ENCODE peak calls at places on chromosome 22, in eight cellular contexts. One of them, this sample, is unnamed.

GRCh38 chr22:49570032-49570848 is 257.4 kb downstream of the BRD1 start:
- DNase-seq in stimulated activated CD8-positive, alpha-beta memory T cell treated with anti-CD3 and anti-CD28 coated beads, Interleukin-7, amount 100 ng/mL, for 24 hours: no peak
- DNase-seq in kidney: peak; percentile 26
- DNase-seq in T-helper 2 cell: no peak
- DNase-seq in activated naive CD8-positive, alpha-beta T cell treated with anti-CD3 and anti-CD28 coated beads for 36 hours: no peak
- DNase-seq in kidney epithelial cell: no peak
- DNase-seq in NCI-H446: no peak
- DNase-seq in RPMI7951: no peak
- DNase-seq in this sample: peak; percentile 53

GRCh38 chr22:41308054-41308453 is 6.7 kb downstream of the ZC3H7B start:
- DNase-seq in stimulated activated CD8-positive, alpha-beta memory T cell treated with anti-CD3 and anti-CD28 coated beads, Interleukin-7, amount 100 ng/mL, for 24 hours: no peak
- DNase-seq in kidney: no peak
- DNase-seq in T-helper 2 cell: no peak
- DNase-seq in activated naive CD8-positive, alpha-beta T cell treated with anti-CD3 and anti-CD28 coated beads for 36 hours: no peak
- DNase-seq in kidney epithelial cell: no peak
- DNase-seq in NCI-H446: no peak
- DNase-seq in RPMI7951: peak; percentile 50
- DNase-seq in this sample: no peak

GRCh38 chr22:35170716-35171697 is 86.3 kb upstream of the HMGXB4 start:
- DNase-seq in stimulated activated CD8-positive, alpha-beta memory T cell treated with anti-CD3 and anti-CD28 coated beads, Interleukin-7, amount 100 ng/mL, for 24 hours: no peak
- DNase-seq in kidney: no peak
- DNase-seq in T-helper 2 cell: no peak
- DNase-seq in activated naive CD8-positive, alpha-beta T cell treated with anti-CD3 and anti-CD28 coated beads for 36 hours: no peak
- DNase-seq in kidney epithelial cell: no peak
- DNase-seq in NCI-H446: no peak
- DNase-seq in RPMI7951: no peak
- DNase-seq in this sample: peak; percentile 5

GRCh38 chr22:25062378-25063095 is 110.0 kb downstream of the KIAA1671 start:
- DNase-seq in stimulated activated CD8-positive, alpha-beta memory T cell treated with anti-CD3 and anti-CD28 coated beads, Interleukin-7, amount 100 ng/mL, for 24 hours: peak; percentile 23
- DNase-seq in kidney: no peak
- DNase-seq in T-helper 2 cell: peak; percentile 88
- DNase-seq in activated naive CD8-positive, alpha-beta T cell treated with anti-CD3 and anti-CD28 coated beads for 36 hours: peak; percentile 57
- DNase-seq in kidney epithelial cell: no peak
- DNase-seq in NCI-H446: no peak
- DNase-seq in RPMI7951: no peak
- DNase-seq in this sample: no peak

GRCh38 chr22:40196628-40197027 is 18.9 kb downstream of the TNRC6B start:
- DNase-seq in stimulated activated CD8-positive, alpha-beta memory T cell treated with anti-CD3 and anti-CD28 coated beads, Interleukin-7, amount 100 ng/mL, for 24 hours: no peak
- DNase-seq in kidney: no peak
- DNase-seq in T-helper 2 cell: no peak
- DNase-seq in activated naive CD8-positive, alpha-beta T cell treated with anti-CD3 and anti-CD28 coated beads for 36 hours: peak; percentile 62
- DNase-seq in kidney epithelial cell: peak; percentile 87
- DNase-seq in NCI-H446: no peak
- DNase-seq in RPMI7951: peak; percentile 77
- DNase-seq in this sample: no peak

GRCh38 chr22:48979482-48979881 is 848.2 kb downstream of the BRD1 start:
- DNase-seq in stimulated activated CD8-positive, alpha-beta memory T cell treated with anti-CD3 and anti-CD28 coated beads, Interleukin-7, amount 100 ng/mL, for 24 hours: no peak
- DNase-seq in kidney: no peak
- DNase-seq in T-helper 2 cell: no peak
- DNase-seq in activated naive CD8-positive, alpha-beta T cell treated with anti-CD3 and anti-CD28 coated beads for 36 hours: no peak
- DNase-seq in kidney epithelial cell: no peak
- DNase-seq in NCI-H446: no peak
- DNase-seq in RPMI7951: no peak
- DNase-seq in this sample: no peak

GRCh38 chr22:39097098-39098020 is at the start of gene APOBEC3H:
- DNase-seq in stimulated activated CD8-positive, alpha-beta memory T cell treated with anti-CD3 and anti-CD28 coated beads, Interleukin-7, amount 100 ng/mL, for 24 hours: no peak
- DNase-seq in kidney: no peak
- DNase-seq in T-helper 2 cell: peak; percentile 53
- DNase-seq in activated naive CD8-positive, alpha-beta T cell treated with anti-CD3 and anti-CD28 coated beads for 36 hours: peak; percentile 62
- DNase-seq in kidney epithelial cell: no peak
- DNase-seq in NCI-H446: no peak
- DNase-seq in RPMI7951: no peak
- DNase-seq in this sample: peak; percentile 78

GRCh38 chr22:50114221-50114981 is 24.6 kb downstream of the MOV10L1 start:
- DNase-seq in stimulated activated CD8-positive, alpha-beta memory T cell treated with anti-CD3 and anti-CD28 coated beads, Interleukin-7, amount 100 ng/mL, for 24 hours: no peak
- DNase-seq in kidney: no peak
- DNase-seq in T-helper 2 cell: no peak
- DNase-seq in activated naive CD8-positive, alpha-beta T cell treated with anti-CD3 and anti-CD28 coated beads for 36 hours: no peak
- DNase-seq in kidney epithelial cell: no peak
- DNase-seq in NCI-H446: no peak
- DNase-seq in RPMI7951: peak; percentile 54
- DNase-seq in this sample: peak; percentile 76

GRCh38 chr22:49962751-49963646 is 2.4 kb downstream of the PIM3 start:
- DNase-seq in stimulated activated CD8-positive, alpha-beta memory T cell treated with anti-CD3 and anti-CD28 coated beads, Interleukin-7, amount 100 ng/mL, for 24 hours: no peak
- DNase-seq in kidney: peak; percentile 83
- DNase-seq in T-helper 2 cell: no peak
- DNase-seq in activated naive CD8-positive, alpha-beta T cell treated with anti-CD3 and anti-CD28 coated beads for 36 hours: no peak
- DNase-seq in kidney epithelial cell: no peak
- DNase-seq in NCI-H446: no peak
- DNase-seq in RPMI7951: no peak
- DNase-seq in this sample: peak; percentile 74

GRCh38 chr22:35552186-35552842 is 11.7 kb downstream of the RASD2 start:
- DNase-seq in stimulated activated CD8-positive, alpha-beta memory T cell treated with anti-CD3 and anti-CD28 coated beads, Interleukin-7, amount 100 ng/mL, for 24 hours: peak; percentile 62
- DNase-seq in kidney: no peak
- DNase-seq in T-helper 2 cell: peak; percentile 59
- DNase-seq in activated naive CD8-positive, alpha-beta T cell treated with anti-CD3 and anti-CD28 coated beads for 36 hours: peak; percentile 83
- DNase-seq in kidney epithelial cell: no peak
- DNase-seq in NCI-H446: no peak
- DNase-seq in RPMI7951: peak; percentile 66
- DNase-seq in this sample: no peak

GRCh38 chr22:22687638-22688500 is 43.5 kb downstream of the GGTLC2 start:
- DNase-seq in stimulated activated CD8-positive, alpha-beta memory T cell treated with anti-CD3 and anti-CD28 coated beads, Interleukin-7, amount 100 ng/mL, for 24 hours: no peak
- DNase-seq in kidney: no peak
- DNase-seq in T-helper 2 cell: no peak
- DNase-seq in activated naive CD8-positive, alpha-beta T cell treated with anti-CD3 and anti-CD28 coated beads for 36 hours: no peak
- DNase-seq in kidney epithelial cell: no peak
- DNase-seq in NCI-H446: peak; percentile 11
- DNase-seq in RPMI7951: peak; percentile 39
- DNase-seq in this sample: no peak

GRCh38 chr22:26259510-26259909 is 90.2 kb downstream of the SEZ6L start:
- DNase-seq in stimulated activated CD8-positive, alpha-beta memory T cell treated with anti-CD3 and anti-CD28 coated beads, Interleukin-7, amount 100 ng/mL, for 24 hours: no peak
- DNase-seq in kidney: no peak
- DNase-seq in T-helper 2 cell: no peak
- DNase-seq in activated naive CD8-positive, alpha-beta T cell treated with anti-CD3 and anti-CD28 coated beads for 36 hours: peak; percentile 9
- DNase-seq in kidney epithelial cell: peak; percentile 9
- DNase-seq in NCI-H446: no peak
- DNase-seq in RPMI7951: peak; percentile 31
- DNase-seq in this sample: no peak

GRCh38 chr22:46996595-46997310 is 234.3 kb downstream of the TBC1D22A start:
- DNase-seq in stimulated activated CD8-positive, alpha-beta memory T cell treated with anti-CD3 and anti-CD28 coated beads, Interleukin-7, amount 100 ng/mL, for 24 hours: no peak
- DNase-seq in kidney: peak; percentile 38
- DNase-seq in T-helper 2 cell: no peak
- DNase-seq in activated naive CD8-positive, alpha-beta T cell treated with anti-CD3 and anti-CD28 coated beads for 36 hours: no peak
- DNase-seq in kidney epithelial cell: no peak
- DNase-seq in NCI-H446: no peak
- DNase-seq in RPMI7951: no peak
- DNase-seq in this sample: no peak

GRCh38 chr22:44862981-44863860 is 110.8 kb downstream of the ARHGAP8 start:
- DNase-seq in stimulated activated CD8-positive, alpha-beta memory T cell treated with anti-CD3 and anti-CD28 coated beads, Interleukin-7, amount 100 ng/mL, for 24 hours: no peak
- DNase-seq in kidney: peak; percentile 66
- DNase-seq in T-helper 2 cell: no peak
- DNase-seq in activated naive CD8-positive, alpha-beta T cell treated with anti-CD3 and anti-CD28 coated beads for 36 hours: no peak
- DNase-seq in kidney epithelial cell: no peak
- DNase-seq in NCI-H446: no peak
- DNase-seq in RPMI7951: peak; percentile 36
- DNase-seq in this sample: no peak

GRCh38 chr22:20401376-20402020 is 7.5 kb downstream of the ZNF74 start:
- DNase-seq in stimulated activated CD8-positive, alpha-beta memory T cell treated with anti-CD3 and anti-CD28 coated beads, Interleukin-7, amount 100 ng/mL, for 24 hours: no peak
- DNase-seq in kidney: no peak
- DNase-seq in T-helper 2 cell: no peak
- DNase-seq in activated naive CD8-positive, alpha-beta T cell treated with anti-CD3 and anti-CD28 coated beads for 36 hours: no peak
- DNase-seq in kidney epithelial cell: no peak
- DNase-seq in NCI-H446: no peak
- DNase-seq in RPMI7951: no peak
- DNase-seq in this sample: no peak

GRCh38 chr22:27462190-27462589 is 339.4 kb downstream of the MN1 start:
- DNase-seq in stimulated activated CD8-positive, alpha-beta memory T cell treated with anti-CD3 and anti-CD28 coated beads, Interleukin-7, amount 100 ng/mL, for 24 hours: no peak
- DNase-seq in kidney: no peak
- DNase-seq in T-helper 2 cell: no peak
- DNase-seq in activated naive CD8-positive, alpha-beta T cell treated with anti-CD3 and anti-CD28 coated beads for 36 hours: no peak
- DNase-seq in kidney epithelial cell: no peak
- DNase-seq in NCI-H446: no peak
- DNase-seq in RPMI7951: no peak
- DNase-seq in this sample: no peak

GRCh38 chr22:19759459-19759993 is 1.1 kb upstream of the TBX1 start:
- DNase-seq in stimulated activated CD8-positive, alpha-beta memory T cell treated with anti-CD3 and anti-CD28 coated beads, Interleukin-7, amount 100 ng/mL, for 24 hours: no peak
- DNase-seq in kidney: no peak
- DNase-seq in T-helper 2 cell: no peak
- DNase-seq in activated naive CD8-positive, alpha-beta T cell treated with anti-CD3 and anti-CD28 coated beads for 36 hours: no peak
- DNase-seq in kidney epithelial cell: no peak
- DNase-seq in NCI-H446: no peak
- DNase-seq in RPMI7951: no peak
- DNase-seq in this sample: no peak

GRCh38 chr22:43279867-43280519 is 63.2 kb downstream of the SCUBE1 start:
- DNase-seq in stimulated activated CD8-positive, alpha-beta memory T cell treated with anti-CD3 and anti-CD28 coated beads, Interleukin-7, amount 100 ng/mL, for 24 hours: no peak
- DNase-seq in kidney: no peak
- DNase-seq in T-helper 2 cell: no peak
- DNase-seq in activated naive CD8-positive, alpha-beta T cell treated with anti-CD3 and anti-CD28 coated beads for 36 hours: no peak
- DNase-seq in kidney epithelial cell: no peak
- DNase-seq in NCI-H446: no peak
- DNase-seq in RPMI7951: no peak
- DNase-seq in this sample: no peak

GRCh38 chr22:41831383-41831782 is 1.5 kb upstream of the SREBF2 start:
- DNase-seq in stimulated activated CD8-positive, alpha-beta memory T cell treated with anti-CD3 and anti-CD28 coated beads, Interleukin-7, amount 100 ng/mL, for 24 hours: no peak
- DNase-seq in kidney: no peak
- DNase-seq in T-helper 2 cell: no peak
- DNase-seq in activated naive CD8-positive, alpha-beta T cell treated with anti-CD3 and anti-CD28 coated beads for 36 hours: no peak
- DNase-seq in kidney epithelial cell: no peak
- DNase-seq in NCI-H446: no peak
- DNase-seq in RPMI7951: peak; percentile 31
- DNase-seq in this sample: no peak

GRCh38 chr22:38316340-38317236 is 645 bp downstream of the CSNK1E start:
- DNase-seq in stimulated activated CD8-positive, alpha-beta memory T cell treated with anti-CD3 and anti-CD28 coated beads, Interleukin-7, amount 100 ng/mL, for 24 hours: no peak
- DNase-seq in kidney: peak; percentile 90
- DNase-seq in T-helper 2 cell: peak; percentile 52
- DNase-seq in activated naive CD8-positive, alpha-beta T cell treated with anti-CD3 and anti-CD28 coated beads for 36 hours: peak; percentile 51
- DNase-seq in kidney epithelial cell: no peak
- DNase-seq in NCI-H446: no peak
- DNase-seq in RPMI7951: peak; percentile 52
- DNase-seq in this sample: peak; percentile 89

GRCh38 chr22:29326481-29326880 is 11.0 kb upstream of the RASL10A start:
- DNase-seq in stimulated activated CD8-positive, alpha-beta memory T cell treated with anti-CD3 and anti-CD28 coated beads, Interleukin-7, amount 100 ng/mL, for 24 hours: no peak
- DNase-seq in kidney: no peak
- DNase-seq in T-helper 2 cell: no peak
- DNase-seq in activated naive CD8-positive, alpha-beta T cell treated with anti-CD3 and anti-CD28 coated beads for 36 hours: no peak
- DNase-seq in kidney epithelial cell: no peak
- DNase-seq in NCI-H446: no peak
- DNase-seq in RPMI7951: no peak
- DNase-seq in this sample: no peak

GRCh38 chr22:36770116-36770945 is 5.6 kb downstream of the IFT27 start:
- DNase-seq in stimulated activated CD8-positive, alpha-beta memory T cell treated with anti-CD3 and anti-CD28 coated beads, Interleukin-7, amount 100 ng/mL, for 24 hours: no peak
- DNase-seq in kidney: no peak
- DNase-seq in T-helper 2 cell: no peak
- DNase-seq in activated naive CD8-positive, alpha-beta T cell treated with anti-CD3 and anti-CD28 coated beads for 36 hours: no peak
- DNase-seq in kidney epithelial cell: no peak
- DNase-seq in NCI-H446: no peak
- DNase-seq in RPMI7951: no peak
- DNase-seq in this sample: peak; percentile 47

GRCh38 chr22:24157783-24158170 is 23.5 kb upstream of the SUSD2 start:
- DNase-seq in stimulated activated CD8-positive, alpha-beta memory T cell treated with anti-CD3 and anti-CD28 coated beads, Interleukin-7, amount 100 ng/mL, for 24 hours: no peak
- DNase-seq in kidney: no peak
- DNase-seq in T-helper 2 cell: no peak
- DNase-seq in activated naive CD8-positive, alpha-beta T cell treated with anti-CD3 and anti-CD28 coated beads for 36 hours: peak; percentile 30
- DNase-seq in kidney epithelial cell: no peak
- DNase-seq in NCI-H446: no peak
- DNase-seq in RPMI7951: no peak
- DNase-seq in this sample: no peak

GRCh38 chr22:35544189-35544588 is 3.6 kb downstream of the RASD2 start:
- DNase-seq in stimulated activated CD8-positive, alpha-beta memory T cell treated with anti-CD3 and anti-CD28 coated beads, Interleukin-7, amount 100 ng/mL, for 24 hours: no peak
- DNase-seq in kidney: no peak
- DNase-seq in T-helper 2 cell: no peak
- DNase-seq in activated naive CD8-positive, alpha-beta T cell treated with anti-CD3 and anti-CD28 coated beads for 36 hours: no peak
- DNase-seq in kidney epithelial cell: no peak
- DNase-seq in NCI-H446: no peak
- DNase-seq in RPMI7951: no peak
- DNase-seq in this sample: no peak

GRCh38 chr22:37229012-37229804 is 14.9 kb downstream of the RAC2 start:
- DNase-seq in stimulated activated CD8-positive, alpha-beta memory T cell treated with anti-CD3 and anti-CD28 coated beads, Interleukin-7, amount 100 ng/mL, for 24 hours: no peak
- DNase-seq in kidney: no peak
- DNase-seq in T-helper 2 cell: no peak
- DNase-seq in activated naive CD8-positive, alpha-beta T cell treated with anti-CD3 and anti-CD28 coated beads for 36 hours: peak; percentile 58
- DNase-seq in kidney epithelial cell: peak; percentile 60
- DNase-seq in NCI-H446: no peak
- DNase-seq in RPMI7951: peak; percentile 92
- DNase-seq in this sample: no peak

GRCh38 chr22:42376721-42377177 is 55.5 kb downstream of the NFAM1 start:
- DNase-seq in stimulated activated CD8-positive, alpha-beta memory T cell treated with anti-CD3 and anti-CD28 coated beads, Interleukin-7, amount 100 ng/mL, for 24 hours: no peak
- DNase-seq in kidney: peak; percentile 91
- DNase-seq in T-helper 2 cell: no peak
- DNase-seq in activated naive CD8-positive, alpha-beta T cell treated with anti-CD3 and anti-CD28 coated beads for 36 hours: no peak
- DNase-seq in kidney epithelial cell: no peak
- DNase-seq in NCI-H446: peak; percentile 54
- DNase-seq in RPMI7951: peak; percentile 59
- DNase-seq in this sample: peak; percentile 82

GRCh38 chr22:26484360-26484706 is 656 bp downstream of the SRRD start:
- DNase-seq in stimulated activated CD8-positive, alpha-beta memory T cell treated with anti-CD3 and anti-CD28 coated beads, Interleukin-7, amount 100 ng/mL, for 24 hours: no peak
- DNase-seq in kidney: no peak
- DNase-seq in T-helper 2 cell: peak; percentile 29
- DNase-seq in activated naive CD8-positive, alpha-beta T cell treated with anti-CD3 and anti-CD28 coated beads for 36 hours: no peak
- DNase-seq in kidney epithelial cell: no peak
- DNase-seq in NCI-H446: no peak
- DNase-seq in RPMI7951: no peak
- DNase-seq in this sample: no peak

GRCh38 chr22:28574159-28574788 is 105.4 kb downstream of the TTC28 start:
- DNase-seq in stimulated activated CD8-positive, alpha-beta memory T cell treated with anti-CD3 and anti-CD28 coated beads, Interleukin-7, amount 100 ng/mL, for 24 hours: no peak
- DNase-seq in kidney: no peak
- DNase-seq in T-helper 2 cell: no peak
- DNase-seq in activated naive CD8-positive, alpha-beta T cell treated with anti-CD3 and anti-CD28 coated beads for 36 hours: no peak
- DNase-seq in kidney epithelial cell: no peak
- DNase-seq in NCI-H446: no peak
- DNase-seq in RPMI7951: no peak
- DNase-seq in this sample: no peak

GRCh38 chr22:40605676-40606250 is 30.8 kb downstream of the MRTFA start:
- DNase-seq in stimulated activated CD8-positive, alpha-beta memory T cell treated with anti-CD3 and anti-CD28 coated beads, Interleukin-7, amount 100 ng/mL, for 24 hours: no peak
- DNase-seq in kidney: no peak
- DNase-seq in T-helper 2 cell: no peak
- DNase-seq in activated naive CD8-positive, alpha-beta T cell treated with anti-CD3 and anti-CD28 coated beads for 36 hours: no peak
- DNase-seq in kidney epithelial cell: no peak
- DNase-seq in NCI-H446: no peak
- DNase-seq in RPMI7951: peak; percentile 10
- DNase-seq in this sample: no peak

GRCh38 chr22:38272373-38273134 is at the start of gene TMEM184B:
- DNase-seq in stimulated activated CD8-positive, alpha-beta memory T cell treated with anti-CD3 and anti-CD28 coated beads, Interleukin-7, amount 100 ng/mL, for 24 hours: peak; percentile 53
- DNase-seq in kidney: peak; percentile 90
- DNase-seq in T-helper 2 cell: peak; percentile 77
- DNase-seq in activated naive CD8-positive, alpha-beta T cell treated with anti-CD3 and anti-CD28 coated beads for 36 hours: peak; percentile 90
- DNase-seq in kidney epithelial cell: no peak
- DNase-seq in NCI-H446: peak; percentile 29
- DNase-seq in RPMI7951: peak; percentile 66
- DNase-seq in this sample: peak; percentile 90

GRCh38 chr22:24482586-24482985 is 12.5 kb upstream of the UPB1 start:
- DNase-seq in stimulated activated CD8-positive, alpha-beta memory T cell treated with anti-CD3 and anti-CD28 coated beads, Interleukin-7, amount 100 ng/mL, for 24 hours: no peak
- DNase-seq in kidney: no peak
- DNase-seq in T-helper 2 cell: no peak
- DNase-seq in activated naive CD8-positive, alpha-beta T cell treated with anti-CD3 and anti-CD28 coated beads for 36 hours: no peak
- DNase-seq in kidney epithelial cell: peak; percentile 61
- DNase-seq in NCI-H446: no peak
- DNase-seq in RPMI7951: peak; percentile 48
- DNase-seq in this sample: no peak

GRCh38 chr22:47658182-47658581 is 895.7 kb downstream of the TBC1D22A start:
- DNase-seq in stimulated activated CD8-positive, alpha-beta memory T cell treated with anti-CD3 and anti-CD28 coated beads, Interleukin-7, amount 100 ng/mL, for 24 hours: no peak
- DNase-seq in kidney: no peak
- DNase-seq in T-helper 2 cell: no peak
- DNase-seq in activated naive CD8-positive, alpha-beta T cell treated with anti-CD3 and anti-CD28 coated beads for 36 hours: no peak
- DNase-seq in kidney epithelial cell: no peak
- DNase-seq in NCI-H446: no peak
- DNase-seq in RPMI7951: no peak
- DNase-seq in this sample: no peak

GRCh38 chr22:32776800-32777199 is 24.7 kb upstream of the TIMP3 start:
- DNase-seq in stimulated activated CD8-positive, alpha-beta memory T cell treated with anti-CD3 and anti-CD28 coated beads, Interleukin-7, amount 100 ng/mL, for 24 hours: no peak
- DNase-seq in kidney: no peak
- DNase-seq in T-helper 2 cell: no peak
- DNase-seq in activated naive CD8-positive, alpha-beta T cell treated with anti-CD3 and anti-CD28 coated beads for 36 hours: no peak
- DNase-seq in kidney epithelial cell: no peak
- DNase-seq in NCI-H446: no peak
- DNase-seq in RPMI7951: peak; percentile 39
- DNase-seq in this sample: no peak

GRCh38 chr22:27629908-27630733 is 171.4 kb downstream of the MN1 start:
- DNase-seq in stimulated activated CD8-positive, alpha-beta memory T cell treated with anti-CD3 and anti-CD28 coated beads, Interleukin-7, amount 100 ng/mL, for 24 hours: no peak
- DNase-seq in kidney: no peak
- DNase-seq in T-helper 2 cell: no peak
- DNase-seq in activated naive CD8-positive, alpha-beta T cell treated with anti-CD3 and anti-CD28 coated beads for 36 hours: no peak
- DNase-seq in kidney epithelial cell: no peak
- DNase-seq in NCI-H446: no peak
- DNase-seq in RPMI7951: no peak
- DNase-seq in this sample: no peak

This sample was measured in upper lobe of right lung.